ENCODE peak calls at places on chromosome 6, in five cellular contexts. R is pancreas, I is neural progenitor cell, L is cardiac fibroblast, C is ovary. S is an unnamed sample.

GRCh38 chr6:170096191-170096802 is 194.6 kb downstream of the DLL1 start:
- DNase-seq in L (no peak), R (no peak), I (peak; percentile 44), C (no peak), S (peak; percentile 33)

GRCh38 chr6:104462811-104463599 is 396.7 kb downstream of the HACE1 start:
- DNase-seq in L (peak; percentile 27), R (no peak), I (no peak), C (no peak), S (no peak)

GRCh38 chr6:20365456-20365855 is 36.2 kb upstream of the E2F3 start:
- DNase-seq in R (no peak), I (no peak), L (no peak), C (no peak), S (no peak)

GRCh38 chr6:11575408-11576033 is 38.0 kb downstream of the TMEM170B start:
- DNase-seq in C (no peak), I (peak; percentile 79), L (peak; percentile 91), R (peak; percentile 56), S (peak; percentile 53)

GRCh38 chr6:43636312-43636667 is 650 bp downstream of the MAD2L1BP start:
- DNase-seq in C (no peak), R (no peak), I (no peak), L (no peak), S (no peak)

GRCh38 chr6:131694832-131695426 is 6.3 kb downstream of the OR2A4 start:
- DNase-seq in L (peak; percentile 80), C (peak; percentile 40), I (peak; percentile 88), R (peak; percentile 20), S (peak; percentile 51)

GRCh38 chr6:150631283-150631981 is 31.7 kb downstream of the PLEKHG1 start:
- DNase-seq in L (no peak), C (peak; percentile 26), R (no peak), I (no peak), S (no peak)

GRCh38 chr6:161394437-161394836 is 120.6 kb upstream of the AGPAT4 start:
- DNase-seq in R (no peak), I (no peak), C (no peak), L (no peak), S (no peak)

GRCh38 chr6:115770851-115771250 is 289.8 kb downstream of the FRK start:
- DNase-seq in I (peak; percentile 36), C (no peak), L (no peak), R (no peak), S (no peak)

GRCh38 chr6:73290435-73290834 is 27.4 kb upstream of the KHDC1 start:
- DNase-seq in R (no peak), C (no peak), L (peak; percentile 44), I (no peak), S (no peak)

GRCh38 chr6:75377386-75377785 is 92.8 kb upstream of the TMEM30A start:
- DNase-seq in C (no peak), R (no peak), L (no peak), I (peak; percentile 38), S (no peak)

GRCh38 chr6:39887692-39888450 is 46.4 kb downstream of the MOCS1 start:
- DNase-seq in I (peak; percentile 18), R (peak; percentile 50), C (peak; percentile 77), L (peak; percentile 96), S (peak; percentile 20)

GRCh38 chr6:81792826-81793225 is 40.3 kb upstream of the TENT5A start:
- DNase-seq in C (no peak), L (no peak), R (no peak), I (no peak), S (no peak)

GRCh38 chr6:160102956-160103824 is 18.4 kb upstream of the SLC22A1 start:
- DNase-seq in I (peak; percentile 48), C (no peak), R (no peak), L (peak; percentile 62), S (no peak)
- TF ChIP-seq CTCF in I (peak; percentile 54), C (no peak), R (no peak), L (peak; percentile 56), S (peak; percentile 18)

DNA sequence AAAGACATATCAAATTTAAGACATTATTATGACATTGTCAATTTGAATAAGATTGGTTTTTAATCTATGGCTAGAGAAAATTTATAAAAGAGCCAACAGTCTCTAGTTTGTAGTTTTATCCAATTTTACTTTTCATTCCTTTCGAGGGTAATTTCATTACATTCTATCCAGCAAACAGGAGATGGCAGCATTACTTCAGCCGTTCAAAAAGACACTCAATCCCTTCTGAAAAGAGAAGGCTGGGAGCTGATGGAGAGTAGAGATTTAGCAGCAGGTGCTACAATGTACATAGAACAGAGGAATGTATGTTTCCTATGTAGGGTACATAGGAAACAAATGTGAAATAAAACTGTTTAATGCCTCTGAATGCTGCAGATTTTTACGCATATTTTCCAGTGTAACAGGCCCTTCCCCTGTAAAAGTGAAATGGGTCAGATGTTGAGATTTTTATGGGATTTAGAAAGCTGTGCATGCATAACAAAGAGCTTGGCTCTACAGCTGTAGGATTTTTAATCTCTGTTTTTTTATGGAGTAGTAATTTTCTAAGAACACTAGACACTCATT is 15.9 kb downstream of the RPS12 start:
- DNase-seq in R (no peak), L (peak; percentile 60), C (no peak), I (peak; percentile 79), S (no peak)
- TF ChIP-seq CTCF in R (no peak), L (peak; percentile 51), C (peak; percentile 22), I (peak; percentile 87), S (peak; percentile 65)

GRCh38 chr6:112636650-112637260 is 289.6 kb downstream of the RFPL4B start:
- DNase-seq in L (peak; percentile 58), R (no peak), I (no peak), C (no peak), S (no peak)
- TF ChIP-seq CTCF in L (no peak), R (no peak), I (no peak), C (no peak), S (no peak)

GRCh38 chr6:148761532-148761951 is 14.7 kb downstream of the UST start:
- DNase-seq in R (no peak), L (peak; percentile 30), I (no peak), C (no peak), S (no peak)

GRCh38 chr6:148757944-148758343 is 11.1 kb downstream of the UST start:
- DNase-seq in L (no peak), C (no peak), I (no peak), R (no peak), S (no peak)

GRCh38 chr6:148760143-148760505 is 13.3 kb downstream of the UST start:
- DNase-seq in I (no peak), L (no peak), C (no peak), R (no peak), S (no peak)

GRCh38 chr6:148758492-148758891 is 11.7 kb downstream of the UST start:
- DNase-seq in I (no peak), C (no peak), L (no peak), R (no peak), S (no peak)

GRCh38 chr6:148760568-148761531 is 14.0 kb downstream of the UST start:
- DNase-seq in I (peak; percentile 63), C (peak; percentile 73), L (peak; percentile 93), R (no peak), S (peak; percentile 50)
- TF ChIP-seq CTCF in I (no peak), C (no peak), L (no peak), R (no peak), S (no peak)

DNA sequence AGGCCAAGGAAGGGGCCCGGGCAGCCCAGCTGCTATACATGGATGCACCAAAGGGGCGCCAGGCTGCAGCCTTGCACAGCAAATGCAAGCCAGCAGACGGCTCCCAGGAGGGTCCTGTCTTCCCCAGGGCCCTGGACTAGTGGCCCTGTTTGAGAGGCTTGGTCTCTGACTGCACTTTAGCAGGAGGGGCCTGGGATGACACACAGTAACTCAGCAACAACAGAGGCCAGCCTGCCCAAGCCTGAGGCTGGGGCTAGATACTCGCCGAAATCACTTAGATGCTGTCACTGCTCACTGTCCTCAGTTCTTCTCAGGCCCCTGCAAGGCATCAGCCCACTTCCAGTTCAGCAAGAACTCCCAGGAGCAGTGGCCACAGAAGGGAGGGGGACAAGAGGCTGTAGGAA is 73.5 kb downstream of the TRAM2 start:
- DNase-seq in R (no peak), L (peak; percentile 62), C (no peak), I (peak; percentile 62), S (peak; percentile 26)
- TF ChIP-seq CTCF in R (no peak), L (peak; percentile 29), C (no peak), I (peak; percentile 31), S (no peak)

GRCh38 chr6:16286151-16286522 is 47.8 kb downstream of the GMPR start:
- DNase-seq in I (peak; percentile 81), C (no peak), L (peak; percentile 47), R (no peak), S (peak; percentile 84)
- TF ChIP-seq CTCF in I (peak; percentile 86), C (no peak), L (peak; percentile 97), R (peak; percentile 8), S (peak; percentile 84)

GRCh38 chr6:135759831-135760230 is 91.7 kb upstream of the PDE7B start:
- DNase-seq in C (no peak), R (no peak), L (peak; percentile 52), I (peak; percentile 6), S (no peak)
- TF ChIP-seq CTCF in C (no peak), R (no peak), L (peak; percentile 28), I (peak; percentile 33), S (no peak)

DNA sequence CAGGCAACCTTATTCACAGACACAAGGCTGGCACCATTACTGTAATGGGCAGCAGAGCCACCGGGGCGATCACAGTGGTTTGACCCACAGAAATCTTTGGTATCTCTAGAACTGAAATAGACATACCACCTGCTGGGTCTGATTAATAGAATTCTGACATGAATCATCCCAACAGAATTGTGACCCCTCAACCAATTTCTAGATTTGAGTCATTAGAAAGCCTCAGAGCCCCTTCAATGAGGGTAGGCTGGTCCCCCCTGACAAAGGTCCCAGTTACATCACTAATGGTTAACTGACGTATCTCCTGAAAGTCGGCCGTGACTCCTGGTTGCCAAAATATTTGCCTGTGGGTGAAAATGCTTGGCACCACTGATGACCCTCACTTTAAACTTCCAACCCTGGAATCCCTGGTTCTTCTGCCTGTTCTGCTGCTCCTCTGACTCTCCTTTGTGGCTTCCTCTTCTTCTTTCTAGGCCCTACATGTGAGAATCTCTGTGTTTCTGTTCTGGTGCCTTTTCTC is 124.9 kb upstream of the ARID1B start:
- DNase-seq in I (no peak), L (no peak), C (no peak), R (no peak), S (no peak)
- TF ChIP-seq CTCF in I (no peak), L (no peak), C (no peak), R (no peak), S (no peak)

GRCh38 chr6:31952140-31952805 is 6.4 kb downstream of the CFB start:
- DNase-seq in L (peak; percentile 74), R (peak; percentile 34), I (peak; percentile 84), C (peak; percentile 73), S (peak; percentile 74)
- TF ChIP-seq CTCF in L (peak; percentile 87), R (peak; percentile 37), I (peak; percentile 89), C (peak; percentile 55), S (peak; percentile 69)

S was measured in nephron progenitor cell.